ENCODE peak calls at places on chromosomes 2 and 18, in six cellular contexts. D, H, I, R, Y and W are unnamed samples.

GRCh38 chr18:50659091-50660003 is 99.5 kb downstream of the MAPK4 start:
- ATAC-seq in D (peak), H (no peak), I (no peak), R (peak), Y (peak), W (peak)

GRCh38 chr2:136116111-136116812 is 1.7 kb downstream of the CXCR4 start:
- ATAC-seq in D (no peak), H (no peak), I (peak), R (peak), Y (peak), W (no peak)

GRCh38 chr2:17594533-17595391 is 54.3 kb downstream of the VSNL1 start:
- ATAC-seq in D (peak), H (no peak), I (no peak), R (peak), Y (no peak), W (peak)

GRCh38 chr2:134795765-134796164 is 42.7 kb upstream of the ACMSD start:
- ATAC-seq in D (no peak), H (no peak), I (no peak), R (no peak), Y (no peak), W (no peak)

GRCh38 chr2:53632126-53632460 is 135.5 kb upstream of the CHAC2 start:
- ATAC-seq in D (no peak), H (no peak), I (no peak), R (no peak), Y (no peak), W (no peak)

GRCh38 chr2:75580156-75580555 is 19.4 kb upstream of the EVA1A start:
- ATAC-seq in D (no peak), H (no peak), I (no peak), R (no peak), Y (no peak), W (no peak)

GRCh38 chr18:55136864-55137263 is 177.6 kb upstream of the CCDC68 start:
- ATAC-seq in D (no peak), H (no peak), I (no peak), R (no peak), Y (no peak), W (no peak)

GRCh38 chr2:143688815-143689214 is 559.6 kb downstream of the ARHGAP15 start:
- ATAC-seq in D (no peak), H (no peak), I (no peak), R (no peak), Y (no peak), W (no peak)

GRCh38 chr18:32438173-32438572 is 32.5 kb downstream of the GAREM1 start:
- ATAC-seq in D (peak), H (no peak), I (no peak), R (no peak), Y (no peak), W (no peak)

DNA sequence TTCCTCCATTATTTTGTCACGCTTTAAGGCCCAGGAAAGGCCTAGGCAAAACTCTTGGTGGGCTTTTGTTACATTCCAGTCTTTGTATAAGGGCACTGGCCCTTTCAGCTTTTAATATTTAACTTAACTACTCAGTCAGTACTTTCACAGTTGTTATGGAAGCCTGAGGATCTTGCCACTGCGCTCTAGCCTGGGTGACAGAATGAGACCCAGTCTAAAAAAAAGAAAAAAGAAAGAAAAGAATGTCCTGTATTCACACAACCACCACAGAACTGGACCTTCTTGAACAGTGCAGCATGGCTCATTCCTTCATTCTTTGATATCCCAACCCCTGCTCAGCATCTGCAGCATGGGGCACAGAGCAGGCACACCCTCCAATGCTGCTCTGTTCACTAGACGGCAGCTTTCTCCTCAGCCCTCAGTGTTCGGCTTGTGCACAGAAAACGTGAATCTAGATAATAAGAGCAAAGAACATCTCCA is 93.4 kb upstream of the MSH2 start:
- ATAC-seq in D (no peak), H (no peak), I (no peak), R (no peak), Y (no peak), W (no peak)
- H3K27ac ChIP-seq in D (peak), H (peak), I (no peak), R (no peak), Y (no peak), W (peak)

GRCh38 chr2:88755836-88756235 is 64.4 kb downstream of the RPIA start:
- ATAC-seq in D (no peak), H (no peak), I (no peak), R (no peak), Y (peak), W (no peak)
- H3K27ac ChIP-seq in D (no peak), H (no peak), I (no peak), R (no peak), Y (peak), W (no peak)

DNA sequence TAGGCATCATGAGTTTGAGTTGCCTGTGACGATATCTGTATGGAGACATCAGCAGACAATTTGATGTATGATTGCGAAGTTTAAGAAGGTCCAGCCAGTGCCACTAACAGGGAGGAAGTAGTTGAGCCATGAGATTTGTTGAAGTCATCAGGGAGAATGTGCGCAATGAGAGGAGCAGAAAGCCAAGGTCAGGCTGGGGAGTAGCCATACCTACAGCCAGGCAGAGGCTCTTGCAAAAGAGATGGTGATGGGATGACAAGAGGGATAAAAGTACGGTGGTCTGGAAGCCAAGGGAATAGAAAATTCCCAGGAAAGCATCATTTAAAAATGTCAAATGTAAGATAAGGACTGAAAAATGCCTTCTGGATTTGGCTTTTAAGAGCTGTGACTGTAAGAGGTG is 51.2 kb downstream of the LIMS1 start:
- ATAC-seq in D (no peak), H (no peak), I (no peak), R (peak), Y (no peak), W (no peak)
- H3K27ac ChIP-seq in D (no peak), H (no peak), I (no peak), R (no peak), Y (no peak), W (no peak)

GRCh38 chr18:22165603-22166069 is 3.8 kb upstream of the GATA6 start:
- ATAC-seq in D (no peak), H (no peak), I (no peak), R (no peak), Y (no peak), W (no peak)
- H3K27ac ChIP-seq in D (peak), H (peak), I (no peak), R (peak), Y (no peak), W (no peak)

DNA sequence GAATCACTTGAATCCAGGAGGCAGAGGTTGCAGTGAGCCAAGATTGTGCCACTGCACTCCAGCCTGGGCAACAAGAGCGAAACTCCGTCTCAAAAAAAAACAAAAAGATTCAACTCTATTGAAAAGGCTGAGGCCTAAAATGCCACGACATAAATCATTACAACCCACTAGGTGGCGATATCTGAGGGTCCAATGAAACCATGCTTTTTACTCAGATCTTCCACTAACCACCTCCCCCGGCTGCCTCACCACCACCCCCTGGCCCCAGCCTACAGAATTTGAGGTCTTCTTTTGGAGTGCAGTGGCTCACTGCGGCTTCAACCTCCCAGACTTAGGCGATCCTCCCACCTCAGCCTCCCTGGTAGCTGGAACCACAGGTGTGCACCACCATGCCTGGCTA is 57.5 kb downstream of the AP1S3 start:
- ATAC-seq in D (no peak), H (no peak), I (peak), R (peak), Y (peak), W (no peak)
- H3K27ac ChIP-seq in D (no peak), H (no peak), I (no peak), R (no peak), Y (peak), W (no peak)

DNA sequence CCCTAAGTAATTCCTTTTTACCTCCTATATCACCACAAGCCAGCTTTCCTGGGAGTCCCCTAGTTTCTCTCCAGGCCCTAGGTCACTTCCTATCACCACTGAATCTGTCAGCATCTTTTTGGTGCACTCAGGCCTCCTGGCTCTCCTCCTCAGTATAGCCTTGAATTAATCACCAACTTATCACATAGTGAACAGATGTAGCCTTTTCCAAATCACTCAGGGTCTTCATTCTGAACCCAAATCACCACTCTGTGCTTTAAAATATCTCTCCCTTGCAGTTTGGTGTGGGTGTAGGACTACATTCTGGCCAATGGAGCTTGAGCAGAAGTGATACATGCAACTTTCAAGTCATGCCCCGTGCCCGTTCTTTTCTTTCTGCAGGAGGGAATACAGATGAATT is 29.6 kb upstream of the ATP8B1 start:
- ATAC-seq in D (no peak), H (no peak), I (no peak), R (no peak), Y (no peak), W (no peak)
- H3K27ac ChIP-seq in D (no peak), H (no peak), I (no peak), R (no peak), Y (no peak), W (no peak)